ENCODE peak calls at places on chromosome 5, in six cellular contexts. S is IMR-90, B is sigmoid colon, D is A673, P is pancreas, R is upper lobe of left lung. O is an unnamed sample. For H3K9me3, the result is how much of the 10 kb centered on the place peaks cover.

GRCh38 chr5:67380431-67380830 is 183.8 kb upstream of the CD180 start:
- DNase-seq in D (no peak), B (no peak), S (no peak), R (no peak), P (no peak), O (no peak)

GRCh38 chr5:53479656-53480473 is 564 bp upstream of the FST start:
- DNase-seq in S (peak), D (peak), B (peak), R (peak), P (peak), O (no peak)

GRCh38 chr5:43363445-43364152 is 48.6 kb downstream of the CCL28 start:
- DNase-seq in S (no peak), B (no peak), P (no peak), R (no peak), D (no peak), O (no peak)

GRCh38 chr5:180640301-180640764 is 9.1 kb downstream of the FLT4 start:
- DNase-seq in P (no peak), B (peak), R (no peak), D (no peak), S (no peak), O (no peak)

GRCh38 chr5:123582570-123583293 is 70.8 kb downstream of the CSNK1G3 start:
- DNase-seq in B (no peak), P (no peak), S (no peak), R (no peak), D (peak), O (no peak)

GRCh38 chr5:78594946-78595921 is 53.3 kb downstream of the LHFPL2 start:
- DNase-seq in S (peak), P (no peak), B (peak), D (no peak), R (no peak), O (peak)

GRCh38 chr5:91016954-91017690 is 366.0 kb downstream of the ARRDC3 start:
- DNase-seq in S (peak), P (no peak), B (no peak), D (no peak), R (no peak), O (peak)

GRCh38 chr5:43315262-43315661 is 2.0 kb upstream of the HMGCS1 start:
- DNase-seq in S (peak), D (no peak), P (no peak), R (no peak), B (no peak), O (no peak)

GRCh38 chr5:124212949-124213348 is 533.5 kb downstream of the ZNF608 start:
- DNase-seq in R (no peak), P (no peak), B (no peak), S (no peak), D (no peak), O (no peak)

GRCh38 chr5:75368391-75368790 is 31.4 kb downstream of the HMGCR start:
- DNase-seq in B (no peak), R (no peak), D (no peak), S (peak), P (no peak), O (peak)

GRCh38 chr5:119032653-119033052 is 38.2 kb upstream of the DMXL1 start:
- DNase-seq in S (peak), P (no peak), B (no peak), D (no peak), R (no peak), O (no peak)

GRCh38 chr5:56561-57290 is 35.2 kb upstream of the PLEKHG4B start:
- DNase-seq in S (peak), B (no peak), P (no peak), D (peak), R (no peak), O (no peak)

GRCh38 chr5:180323929-180324632 is 29.1 kb downstream of the GFPT2 start:
- DNase-seq in P (no peak), R (no peak), S (peak), D (no peak), B (no peak), O (peak)

GRCh38 chr5:84255318-84255717 is 129.4 kb downstream of the EDIL3 start:
- DNase-seq in R (no peak), D (peak), S (peak), P (no peak), B (no peak), O (no peak)

GRCh38 chr5:77282337-77283027 is 72.0 kb downstream of the PDE8B start:
- DNase-seq in D (no peak), R (peak), S (peak), B (no peak), P (no peak), O (peak)
- TF ChIP-seq CTCF in D (no peak), R (no peak), S (peak), B (no peak), P (no peak), O (peak)

DNA sequence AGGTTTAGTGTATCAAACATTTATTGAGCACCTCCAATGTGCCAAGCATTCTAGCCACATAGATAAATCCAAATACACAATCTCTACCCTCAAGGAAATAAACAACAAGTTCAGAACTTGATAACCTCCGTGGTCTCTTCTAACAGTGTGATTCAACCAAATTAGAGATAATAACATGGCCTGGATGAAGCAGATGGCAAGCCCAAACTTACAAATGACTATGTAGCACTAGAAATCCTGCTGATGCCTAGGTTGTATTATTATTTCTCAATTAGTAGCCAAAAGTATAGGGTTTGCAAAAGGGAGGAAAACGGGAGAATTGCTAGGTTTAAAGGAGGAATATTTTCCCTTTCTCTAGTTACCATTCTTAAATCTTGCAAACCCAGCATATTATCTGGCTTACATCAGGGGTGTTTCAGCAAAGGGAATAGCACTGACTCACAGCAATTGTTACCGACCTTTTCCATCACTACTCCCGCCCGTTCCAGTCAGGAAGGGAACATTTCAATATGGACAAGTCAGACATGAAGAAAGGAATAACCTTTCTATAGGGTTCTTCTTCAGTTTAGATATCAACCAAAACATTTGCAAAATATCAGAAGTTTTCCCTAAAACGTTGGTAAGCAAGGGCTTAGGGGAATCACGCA is 2.3 kb downstream of the DPYSL3 start:
- DNase-seq in P (no peak), S (peak), R (no peak), B (peak), D (no peak), O (no peak)
- H3K4me3 ChIP-seq in P (no peak), S (peak), R (no peak), B (peak), D (no peak), O (peak)

GRCh38 chr5:141326088-141326854 is 4.0 kb upstream of the PCDHGA1 start:
- DNase-seq in B (peak), R (no peak), S (peak), P (no peak), D (peak), O (peak)
- H3K9me3 ChIP-seq in B (under half), R (half or more), S (under half), P (under half), D (under half), O (under half)

DNA sequence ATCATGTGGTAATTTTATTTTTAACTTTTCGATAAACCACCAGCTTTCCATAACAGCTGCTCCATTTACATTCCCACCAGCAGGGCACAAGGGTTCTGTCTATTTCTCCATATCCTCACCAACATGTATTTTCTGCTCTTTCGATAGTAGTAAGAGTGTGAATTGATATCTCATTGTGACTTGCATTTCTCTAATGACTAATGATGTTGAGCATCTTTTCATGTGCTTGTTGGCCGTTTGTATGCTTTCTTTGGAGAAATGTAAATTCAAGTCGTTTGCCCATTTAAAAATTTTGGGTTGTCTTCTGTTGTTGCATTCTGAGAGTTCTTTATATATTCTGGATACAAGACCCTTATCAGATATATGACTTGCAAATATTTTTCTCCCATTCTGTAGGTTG is 45.9 kb downstream of the PSD2 start:
- DNase-seq in B (no peak), P (no peak), S (no peak), R (no peak), D (no peak), O (no peak)
- TF ChIP-seq CTCF in B (no peak), P (no peak), S (no peak), R (no peak), D (no peak), O (peak)

GRCh38 chr5:150167163-150167798 is 703 bp downstream of the CDX1 start:
- DNase-seq in B (no peak), S (no peak), D (no peak), R (peak), P (no peak), O (no peak)

GRCh38 chr5:150164640-150165039 is 1.9 kb upstream of the CDX1 start:
- DNase-seq in S (peak), P (no peak), B (peak), R (no peak), D (no peak), O (no peak)

GRCh38 chr5:150166193-150167162 is at the start of gene CDX1:
- DNase-seq in D (no peak), R (peak), P (no peak), S (no peak), B (no peak), O (no peak)

GRCh38 chr5:150168864-150169263 is 2.3 kb downstream of the CDX1 start:
- DNase-seq in D (no peak), R (no peak), B (no peak), S (no peak), P (no peak), O (no peak)

GRCh38 chr5:150167908-150168307 is 1.3 kb downstream of the CDX1 start:
- DNase-seq in R (no peak), P (no peak), S (no peak), D (no peak), B (no peak), O (no peak)
- H3K4me3 ChIP-seq in R (no peak), P (no peak), S (no peak), D (no peak), B (no peak), O (no peak)

GRCh38 chr5:88860501-88860900 is 22.5 kb downstream of the MEF2C start:
- DNase-seq in R (no peak), P (no peak), D (no peak), S (peak), B (no peak), O (no peak)

GRCh38 chr5:88858392-88858791 is 24.6 kb downstream of the MEF2C start:
- DNase-seq in R (no peak), S (no peak), D (no peak), B (no peak), P (no peak), O (no peak)

DNA sequence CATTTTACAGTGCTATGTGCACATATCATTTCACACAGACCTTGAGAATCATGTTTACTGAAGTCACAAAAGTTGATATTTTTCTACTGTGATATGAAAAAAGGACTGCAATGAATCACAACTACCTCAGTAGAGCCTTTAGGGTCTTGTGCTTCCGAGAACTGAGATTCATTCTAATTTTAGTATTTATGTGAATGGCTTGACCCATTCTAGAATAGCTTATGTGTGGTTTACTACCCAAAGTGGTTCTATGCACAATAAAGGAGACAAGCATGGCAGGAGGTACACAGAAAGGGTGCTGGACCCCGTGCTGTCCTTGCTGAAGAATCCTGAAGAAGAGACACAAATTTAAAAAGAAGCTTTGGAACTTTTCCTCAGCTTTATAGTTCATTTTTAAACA is 28.2 kb downstream of the MEF2C start:
- DNase-seq in R (no peak), S (no peak), P (no peak), D (no peak), B (no peak), O (no peak)
- H3K9me3 ChIP-seq in R (under half), S (under half), P (under half), D (under half), B (under half), O (under half)

GRCh38 chr5:37842048-37842447 is 2.2 kb upstream of the GDNF start:
- DNase-seq in B (no peak), R (no peak), S (no peak), D (no peak), P (no peak), O (no peak)

GRCh38 chr5:37838933-37839341 is 904 bp downstream of the GDNF start:
- DNase-seq in P (no peak), R (no peak), B (no peak), S (no peak), D (peak), O (no peak)

GRCh38 chr5:37841223-37841622 is 1.4 kb upstream of the GDNF start:
- DNase-seq in S (no peak), P (no peak), R (no peak), B (no peak), D (no peak), O (no peak)

GRCh38 chr5:37839441-37840035 is 303 bp downstream of the GDNF start:
- DNase-seq in D (peak), R (peak), B (peak), S (peak), P (peak), O (no peak)

DNA sequence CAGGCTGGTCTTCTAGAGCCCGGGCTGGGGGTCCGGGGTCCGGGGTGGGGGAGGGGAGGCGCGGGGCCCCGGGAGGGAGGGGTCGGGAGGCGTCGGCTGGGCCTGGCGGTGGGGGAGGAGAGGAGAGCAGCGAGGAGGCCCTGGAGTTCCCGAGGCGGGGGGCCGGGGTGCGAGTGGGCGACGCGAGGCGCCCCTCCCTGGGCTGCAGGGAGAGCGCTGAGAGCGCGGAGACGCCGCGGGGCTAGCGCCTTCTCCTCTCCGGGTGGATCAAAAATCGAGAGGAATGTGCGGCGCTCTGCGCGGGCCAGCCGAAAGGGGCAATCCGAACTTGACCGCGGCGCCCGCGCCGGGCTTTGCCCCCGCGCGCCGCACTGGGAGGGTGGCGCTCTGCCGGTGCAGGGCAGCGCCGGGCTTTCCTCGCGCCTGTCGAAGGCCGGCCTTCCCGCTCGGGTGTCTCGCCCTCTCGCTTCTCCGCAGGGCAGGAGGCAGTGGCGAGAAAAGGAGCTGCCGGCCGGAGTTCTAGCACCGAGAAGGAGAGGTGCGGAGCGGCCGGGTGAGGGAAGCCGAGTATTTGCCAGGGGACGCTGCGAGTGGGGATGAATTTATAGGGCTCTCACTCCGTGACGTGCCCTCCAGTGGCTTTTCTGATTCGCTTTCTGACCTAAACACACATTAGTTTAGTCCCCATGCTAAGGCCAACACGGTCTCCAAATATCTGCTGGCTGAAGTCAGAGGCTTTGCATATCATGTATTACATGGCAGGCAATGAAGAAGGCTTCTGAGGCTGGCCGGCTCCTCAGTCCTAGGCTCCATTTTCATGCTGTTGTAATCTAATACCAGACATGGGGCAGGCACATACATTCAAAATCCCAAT is at the start of gene GDNF:
- DNase-seq in B (peak), S (peak), D (peak), R (peak), P (peak), O (peak)
- TF ChIP-seq CTCF in B (no peak), S (peak), D (peak), R (no peak), P (no peak), O (peak)

DNA sequence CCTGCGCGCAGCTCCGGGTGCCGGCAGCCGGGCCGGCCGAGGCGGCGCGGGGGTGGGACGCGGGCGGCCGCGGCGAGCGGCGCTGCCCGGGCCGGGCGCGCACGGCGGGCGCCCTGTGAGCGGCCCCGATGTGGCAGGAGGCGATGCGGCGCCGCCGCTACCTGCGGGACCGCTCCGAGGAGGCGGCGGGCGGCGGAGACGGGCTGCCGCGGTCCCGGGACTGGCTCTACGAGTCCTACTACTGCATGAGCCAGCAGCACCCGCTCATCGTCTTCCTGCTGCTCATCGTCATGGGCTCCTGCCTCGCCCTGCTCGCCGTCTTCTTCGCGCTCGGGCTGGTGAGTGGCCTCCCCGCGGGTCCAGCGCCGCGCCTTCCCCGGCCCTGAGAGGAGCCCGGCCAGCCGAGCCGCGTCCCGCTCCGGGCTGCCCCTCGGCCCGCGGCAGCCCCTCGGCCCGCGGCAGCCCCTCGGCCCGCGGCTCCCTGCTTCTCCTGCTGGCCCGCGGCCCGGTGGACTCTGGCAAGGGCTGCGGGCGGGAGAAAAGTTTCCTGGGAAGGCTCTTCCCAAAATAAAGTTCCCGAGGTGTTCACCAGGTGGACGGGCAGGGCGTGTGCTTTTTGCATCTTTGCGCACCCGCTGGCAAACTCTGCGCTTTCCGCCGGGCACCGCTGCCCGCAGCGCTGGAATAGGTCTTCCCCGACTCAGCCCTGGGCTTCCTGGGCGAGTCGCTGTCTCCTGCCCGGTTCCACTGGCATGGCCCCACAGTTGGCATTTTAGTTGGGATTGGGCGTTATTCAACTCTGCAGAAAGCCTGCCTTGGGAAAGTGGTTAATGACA is 449 bp downstream of the ADCY2 start:
- DNase-seq in S (no peak), R (peak), D (peak), P (peak), B (no peak), O (no peak)
- H3K4me3 ChIP-seq in S (no peak), R (peak), D (peak), P (peak), B (peak), O (no peak)

DNA sequence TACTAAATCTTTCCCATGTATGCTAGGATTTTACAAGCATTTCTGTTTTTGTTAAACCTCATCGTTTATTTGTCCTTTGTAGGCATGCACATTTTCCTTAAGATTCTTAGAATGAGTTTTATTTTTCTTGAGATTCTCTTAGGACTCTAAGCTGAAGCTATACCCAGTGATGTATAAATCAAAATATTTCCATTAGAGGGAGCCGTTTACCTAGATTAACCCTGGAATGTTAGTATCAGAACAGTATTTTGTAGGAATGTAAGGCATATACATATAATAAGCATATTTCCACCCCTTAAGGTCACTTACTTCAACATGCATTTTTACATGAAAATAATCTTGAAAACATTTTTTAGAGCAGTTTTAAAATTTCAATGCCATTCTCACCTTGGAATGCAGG is 35.2 kb upstream of the FCHO2 start:
- DNase-seq in R (no peak), B (no peak), S (peak), P (no peak), D (peak), O (no peak)
- H3K9me3 ChIP-seq in R (under half), B (under half), S (under half), P (under half), D (under half), O (under half)

DNA sequence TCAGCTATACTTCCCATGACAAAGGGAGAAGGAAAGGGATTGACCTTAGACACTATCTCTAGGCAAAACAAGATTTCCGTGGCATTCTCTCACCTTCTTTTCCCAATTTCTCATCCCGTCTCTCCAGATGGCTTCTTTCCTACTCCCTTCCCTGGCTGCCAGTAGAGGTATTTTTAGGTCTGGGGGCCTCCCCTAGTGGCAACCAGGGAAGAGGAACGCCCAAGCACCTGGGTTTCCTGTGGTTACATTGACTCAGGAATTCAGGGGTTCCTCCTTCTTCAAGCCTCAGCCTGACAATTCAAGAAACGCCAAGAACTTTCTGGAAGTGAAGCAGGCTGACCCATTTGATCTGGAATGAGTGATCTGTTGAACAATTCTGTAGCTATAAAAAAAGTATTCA is 111.5 kb upstream of the OSMR start:
- DNase-seq in R (no peak), S (no peak), B (no peak), P (no peak), D (no peak), O (no peak)
- TF ChIP-seq CTCF in R (no peak), S (no peak), B (no peak), P (no peak), D (peak), O (no peak)

O was measured in AG04450.